ENCODE peak calls at places on chromosomes 6 and 20, in eight cellular contexts. F is CD8-positive, alpha-beta T cell; V is thoracic aorta; P is adrenal gland; H is endothelial cell of umbilical vein; Y is OCI-LY7; B is pancreas; K is gastrocnemius medialis. Q is an unnamed sample. For H3K36me3 and H3K4me1, the result is how much of the 10 kb centered on the place peaks cover.

GRCh38 chr6:128508588-128509296 is 11.7 kb downstream of the PTPRK start:
- DNase-seq in Y (no peak), H (peak), K (no peak), F (no peak), V (no peak), P (no peak), B (no peak), Q (no peak)

GRCh38 chr6:133985970-133986369 is 32.9 kb downstream of the TBPL1 start:
- DNase-seq in K (no peak), V (no peak), B (no peak), Y (no peak), P (no peak), F (no peak), H (no peak), Q (no peak)

GRCh38 chr6:19150307-19150706 is 686.9 kb upstream of the ID4 start:
- DNase-seq in P (no peak), V (no peak), H (no peak), K (no peak), Y (no peak), B (no peak), F (no peak), Q (no peak)

GRCh38 chr6:36958775-36959554 is 4.4 kb downstream of the PI16 start:
- DNase-seq in H (no peak), F (no peak), P (peak), Y (no peak), K (no peak), B (no peak), V (no peak), Q (no peak)

GRCh38 chr6:121399971-121400370 is 35.5 kb upstream of the GJA1 start:
- DNase-seq in Y (no peak), P (no peak), V (no peak), B (no peak), F (no peak), K (no peak), H (no peak), Q (no peak)

GRCh38 chr6:42572523-42572922 is 8.7 kb downstream of the UBR2 start:
- DNase-seq in P (no peak), K (no peak), Y (peak), H (no peak), F (no peak), B (no peak), V (no peak), Q (no peak)

GRCh38 chr6:134170844-134171243 is 118.4 kb upstream of the SLC2A12 start:
- DNase-seq in K (peak), H (no peak), Y (no peak), P (peak), B (no peak), V (no peak), F (no peak), Q (no peak)

GRCh38 chr20:25308671-25309394 is 60.9 kb downstream of the PYGB start:
- DNase-seq in P (no peak), F (no peak), K (no peak), B (no peak), Y (no peak), V (no peak), H (no peak), Q (no peak)

GRCh38 chr6:149749594-149750135 is at the start of gene PCMT1:
- DNase-seq in K (peak), H (peak), Y (peak), P (peak), B (peak), F (peak), V (peak), Q (peak)

GRCh38 chr6:125802943-125803377 is 12.2 kb downstream of the NCOA7 start:
- DNase-seq in B (no peak), H (peak), F (no peak), V (no peak), Y (peak), P (no peak), K (no peak), Q (no peak)

GRCh38 chr6:28794175-28795002 is 129.4 kb downstream of the TRIM27 start:
- DNase-seq in H (peak), V (no peak), B (no peak), K (no peak), Y (peak), F (no peak), P (no peak), Q (no peak)

GRCh38 chr20:61447950-61448349 is 195.9 kb downstream of the CDH4 start:
- DNase-seq in K (no peak), Y (no peak), H (no peak), P (no peak), F (no peak), B (no peak), V (no peak), Q (no peak)

GRCh38 chr6:37134622-37135191 is 35.2 kb upstream of the PIM1 start:
- DNase-seq in K (peak), V (peak), P (peak), H (peak), Y (no peak), B (peak), F (no peak), Q (peak)

GRCh38 chr6:5287205-5287965 is 26.1 kb downstream of the FARS2 start:
- DNase-seq in H (no peak), V (no peak), K (peak), Y (no peak), B (no peak), P (no peak), F (no peak), Q (no peak)

GRCh38 chr6:4503700-4504099 is 272.5 kb upstream of the CDYL start:
- DNase-seq in F (no peak), V (no peak), B (no peak), H (no peak), P (no peak), K (no peak), Y (no peak), Q (no peak)

GRCh38 chr20:20089939-20090338 is 37.6 kb downstream of the CFAP61 start:
- DNase-seq in Y (no peak), K (peak), V (no peak), B (no peak), P (no peak), H (no peak), F (no peak), Q (no peak)

GRCh38 chr6:166760288-166760687 is 133.2 kb upstream of the RPS6KA2 start:
- DNase-seq in H (no peak), V (no peak), F (peak), K (no peak), B (no peak), Y (no peak), P (no peak), Q (no peak)

GRCh38 chr20:14707026-14707680 is 369.7 kb upstream of the FLRT3 start:
- DNase-seq in H (no peak), P (no peak), K (no peak), Y (no peak), V (no peak), B (no peak), F (no peak), Q (no peak)

GRCh38 chr6:47455533-47456209 is 21.9 kb upstream of the CD2AP start:
- DNase-seq in K (no peak), H (no peak), Y (no peak), V (no peak), F (no peak), P (no peak), B (peak), Q (no peak)

GRCh38 chr6:33907227-33907626 is 103.4 kb upstream of the MLN start:
- DNase-seq in F (no peak), K (no peak), H (no peak), V (no peak), P (no peak), Y (no peak), B (no peak), Q (no peak)

DNA sequence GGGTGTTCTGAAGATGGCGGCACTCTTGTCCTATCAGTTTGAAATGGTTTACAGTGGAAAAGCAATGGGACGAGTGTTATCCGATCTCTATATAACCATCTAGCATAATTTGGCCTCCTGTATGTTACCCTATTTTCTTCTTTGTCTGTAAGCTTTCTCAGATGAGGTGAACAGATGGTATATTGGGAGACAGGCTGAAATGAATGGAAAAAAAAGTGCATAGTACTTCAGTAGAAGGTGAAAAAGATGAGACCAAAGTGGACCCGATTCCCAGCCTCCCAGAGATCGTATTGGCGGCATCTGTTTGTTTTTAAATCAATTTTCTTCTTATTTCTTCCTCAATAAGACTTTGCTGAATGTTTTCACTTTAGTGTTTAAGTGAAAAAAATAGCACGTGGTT is 132.3 kb upstream of the CNR1 start:
- DNase-seq in K (no peak), P (no peak), Y (no peak), B (no peak), F (no peak), H (no peak), V (no peak), Q (no peak)
- H3K36me3 ChIP-seq in K (under half), P (under half), Y (under half), B (under half), F (under half), H (under half), V (under half), Q (under half)

DNA sequence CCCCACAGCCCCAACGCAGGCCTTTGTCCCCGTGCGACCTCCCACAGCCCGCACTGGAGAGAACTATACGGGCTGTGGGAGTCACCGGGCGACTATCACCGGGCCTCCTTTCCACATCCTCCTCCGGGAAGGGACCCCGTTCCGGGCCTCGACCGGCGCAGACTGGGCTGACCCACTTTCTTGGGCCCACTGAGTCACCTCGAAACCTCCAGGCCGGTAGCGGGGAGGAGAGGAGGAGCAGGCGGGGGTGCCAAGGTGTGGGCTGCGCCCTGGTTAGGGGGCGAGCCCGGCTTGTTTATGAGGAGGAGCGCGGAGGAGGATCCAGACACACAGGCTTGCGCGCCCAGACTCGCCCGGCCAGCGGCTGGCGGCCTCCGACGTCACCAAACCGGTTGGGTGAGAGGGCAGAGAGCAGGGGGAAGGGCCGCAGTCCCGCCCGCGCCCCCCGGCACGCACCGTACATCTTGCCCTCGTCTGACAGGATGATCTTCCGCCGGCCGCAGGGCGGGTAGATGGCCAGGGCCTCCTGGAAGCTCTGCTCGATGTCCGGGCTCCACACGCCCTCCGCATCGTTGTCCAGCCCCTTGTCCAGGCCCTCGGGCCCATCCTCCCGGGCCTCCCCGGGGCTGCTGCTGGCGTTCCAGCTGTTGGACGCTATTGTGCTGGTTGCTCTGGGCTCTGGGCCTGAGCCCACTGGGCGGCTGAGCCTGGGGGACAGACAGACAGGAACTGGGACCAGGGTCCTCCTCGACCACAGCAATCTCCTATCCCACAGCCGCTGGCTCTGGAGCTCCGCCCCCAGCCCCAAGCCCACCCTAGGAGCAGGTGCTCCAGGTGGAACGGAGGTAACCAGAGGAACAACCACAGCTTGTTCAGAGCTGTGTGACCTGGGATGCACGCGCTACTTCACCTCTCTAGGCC is 10.6 kb downstream of the TEAD3 start:
- DNase-seq in Y (no peak), F (no peak), P (no peak), V (no peak), H (no peak), K (no peak), B (peak), Q (peak)
- H3K4me1 ChIP-seq in Y (under half), F (under half), P (under half), V (half or more), H (under half), K (under half), B (under half), Q (under half)

DNA sequence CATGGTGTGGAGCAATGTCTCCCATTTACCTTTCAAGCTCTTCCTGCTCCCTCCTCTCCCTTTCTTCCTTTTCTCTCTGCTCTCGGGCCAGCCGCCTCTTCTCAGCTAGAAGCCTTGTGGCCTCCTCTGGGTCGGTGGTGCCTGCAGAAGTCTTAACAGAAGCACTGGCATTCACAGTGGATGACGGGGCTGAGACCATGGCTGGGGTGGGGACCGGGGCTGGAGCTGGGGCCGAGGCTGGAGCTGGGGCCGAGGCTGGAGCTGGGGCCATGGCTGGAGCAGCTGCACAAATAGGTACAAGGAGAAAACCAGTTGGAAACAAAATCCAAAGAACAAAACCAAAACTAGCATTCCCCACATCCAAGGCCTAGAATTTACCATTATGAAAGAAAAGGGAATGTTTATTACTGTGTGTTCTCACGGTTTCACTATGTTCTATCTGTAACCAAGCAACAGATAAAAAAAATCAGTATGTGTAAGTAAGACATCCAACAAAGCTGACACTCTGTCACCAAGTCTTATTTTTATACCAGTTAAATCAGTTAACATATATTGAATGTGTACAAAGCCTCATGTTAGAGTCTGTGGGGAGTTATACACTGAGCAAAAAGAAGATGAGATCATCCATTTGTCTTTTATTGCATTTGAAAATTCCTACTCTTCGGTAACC is 72.9 kb upstream of the BCLAF1 start:
- DNase-seq in F (no peak), K (no peak), H (no peak), B (no peak), V (no peak), P (no peak), Y (no peak), Q (no peak)
- TF ChIP-seq CTCF in F (no peak), K (no peak), H (no peak), B (no peak), V (no peak), P (no peak), Y (no peak), Q (no peak)

GRCh38 chr6:43747734-43748133 is 22.3 kb upstream of the VEGFA start:
- DNase-seq in B (no peak), F (no peak), H (no peak), K (no peak), P (peak), Y (no peak), V (no peak), Q (no peak)
- H3K36me3 ChIP-seq in B (under half), F (under half), H (under half), K (under half), P (under half), Y (under half), V (under half), Q (under half)

GRCh38 chr6:24935753-24936152 is at the start of gene RIPOR2:
- DNase-seq in K (no peak), F (peak), B (no peak), H (no peak), P (peak), Y (peak), V (no peak), Q (no peak)

GRCh38 chr6:24936641-24937317 is 1.0 kb upstream of the RIPOR2 start:
- DNase-seq in H (no peak), P (no peak), K (no peak), B (no peak), V (no peak), F (peak), Y (no peak), Q (no peak)

GRCh38 chr6:24943774-24944173 is 8.0 kb upstream of the RIPOR2 start:
- DNase-seq in B (no peak), P (no peak), H (no peak), F (no peak), K (no peak), Y (no peak), V (no peak), Q (no peak)

GRCh38 chr6:24945046-24945445 is 9.3 kb upstream of the RIPOR2 start:
- DNase-seq in Y (no peak), K (no peak), P (no peak), V (no peak), H (no peak), B (no peak), F (no peak), Q (no peak)

GRCh38 chr6:24940311-24940917 is 4.7 kb upstream of the RIPOR2 start:
- DNase-seq in F (no peak), Y (no peak), B (no peak), V (no peak), P (no peak), K (no peak), H (no peak), Q (no peak)
- H3K4me1 ChIP-seq in F (half or more), Y (half or more), B (under half), V (under half), P (under half), K (under half), H (under half), Q (under half)

GRCh38 chr20:38893485-38894090 is 32.6 kb upstream of the FAM83D start:
- DNase-seq in B (no peak), H (peak), V (no peak), F (peak), P (peak), K (no peak), Y (peak), Q (peak)
- TF ChIP-seq CTCF in B (peak), H (peak), V (peak), F (peak), P (peak), K (peak), Y (peak), Q (peak)

GRCh38 chr20:3910868-3911267 is 21.7 kb downstream of the PANK2 start:
- DNase-seq in Y (no peak), P (no peak), B (no peak), F (no peak), H (no peak), V (no peak), K (no peak), Q (no peak)
- H3K36me3 ChIP-seq in Y (half or more), P (half or more), B (under half), F (half or more), H (under half), V (under half), K (half or more), Q (under half)

DNA sequence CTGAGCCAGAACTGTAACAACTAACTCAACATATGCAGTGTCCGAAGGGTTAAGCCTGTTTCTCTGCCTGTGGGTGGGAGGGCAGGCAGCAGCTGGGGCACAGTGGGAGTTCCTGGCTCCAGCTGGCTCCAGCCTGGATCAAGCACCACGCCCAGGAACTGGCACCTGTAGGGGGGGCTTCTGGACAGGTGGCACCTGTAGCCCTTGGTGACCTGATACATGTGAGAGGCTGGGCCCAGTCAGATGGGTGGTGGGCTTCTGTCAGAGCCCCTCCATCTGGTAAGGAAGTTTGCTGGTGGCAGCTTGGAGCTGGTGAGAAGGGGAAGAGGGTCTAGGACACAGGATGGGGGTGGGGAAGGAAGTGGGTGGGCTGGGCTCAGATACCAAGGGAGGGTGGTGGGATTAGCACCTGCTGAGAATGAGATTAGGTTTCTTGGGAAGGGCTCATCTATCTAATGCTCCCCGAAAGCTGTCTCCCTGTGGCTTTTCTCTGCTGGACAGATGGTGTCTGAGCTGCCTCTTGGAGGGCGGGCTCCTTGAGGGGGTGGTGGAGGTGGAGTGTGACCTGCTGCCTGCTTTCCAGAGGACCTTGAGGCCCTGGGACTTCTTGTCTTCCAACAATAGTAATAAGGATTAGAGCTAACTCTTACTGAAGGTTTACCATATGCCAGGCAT is 28.5 kb downstream of the BCL2L1 start:
- DNase-seq in H (no peak), B (no peak), Y (no peak), F (no peak), K (no peak), V (no peak), P (no peak), Q (no peak)
- H3K4me1 ChIP-seq in H (under half), B (under half), Y (half or more), F (under half), K (half or more), V (half or more), P (under half), Q (under half)

Q was measured in uterus.